ENCODE peak calls at places on chromosomes 16 and 17, in four cellular contexts. S is LHCN-M2; N is activated naive CD4-positive, alpha-beta T cell; J is NCI-H345. M is an unnamed sample.

GRCh38 chr17:56867948-56868376 is 34.0 kb downstream of the DGKE start:
- DNase-seq in S (peak), N (no peak), J (no peak), M (no peak)

GRCh38 chr16:54284931-54285413 is 1.6 kb downstream of the IRX3 start:
- DNase-seq in S (peak), N (no peak), J (no peak), M (no peak)

GRCh38 chr17:7704601-7705268 is at the start of gene EFNB3:
- DNase-seq in J (peak), N (no peak), S (no peak), M (peak)

GRCh38 chr17:79941088-79942010 is 94.3 kb downstream of the TBC1D16 start:
- DNase-seq in S (no peak), N (no peak), J (no peak), M (no peak)

GRCh38 chr17:79627184-79627765 is 16.4 kb upstream of the RBFOX3 start:
- DNase-seq in N (no peak), S (no peak), J (no peak), M (no peak)

GRCh38 chr16:90072442-90073105 is 4.6 kb downstream of the PRDM7 start:
- DNase-seq in N (no peak), S (no peak), J (no peak), M (no peak)

GRCh38 chr17:15963670-15964110 is 18.8 kb downstream of the ADORA2B start:
- DNase-seq in S (peak), N (no peak), J (no peak), M (peak)

GRCh38 chr16:12208341-12209035 is 232.0 kb downstream of the SNX29 start:
- DNase-seq in N (no peak), S (no peak), J (no peak), M (no peak)

GRCh38 chr17:78677303-78678219 is 100.4 kb upstream of the DNAH17 start:
- DNase-seq in N (no peak), J (no peak), S (peak), M (no peak)

GRCh38 chr16:88468289-88469129 is 15.4 kb downstream of the ZFPM1 start:
- DNase-seq in J (no peak), N (no peak), S (peak), M (peak)

M was measured in SJCRH30.